ENCODE peak calls at places on chromosome 19, in ten cellular contexts. P, W, A, H, I, M, X, S, B and J are unnamed samples.

GRCh38 chr19:31625056-31625455 is 275.8 kb upstream of the TSHZ3 start:
- DNase-seq in P (no peak), W (no peak), A (no peak), H (no peak), I (no peak), M (no peak), X (no peak), S (no peak), B (no peak), J (no peak)

GRCh38 chr19:45103200-45103624 is 10.2 kb downstream of the PPP1R37 start:
- DNase-seq in P (no peak), W (peak; percentile 37), A (peak; percentile 58), H (peak; percentile 57), I (no peak), M (no peak), X (no peak), S (no peak), B (peak; percentile 21), J (peak; percentile 44)

GRCh38 chr19:57830071-57830602 is at the start of gene ZNF587B:
- DNase-seq in P (peak; percentile 62), W (peak; percentile 40), A (peak; percentile 97), H (peak; percentile 73), I (peak; percentile 78), M (peak; percentile 74), X (peak; percentile 42), S (no peak), B (peak; percentile 92), J (peak; percentile 57)

GRCh38 chr19:41616785-41617621 is 9.9 kb downstream of the CEACAM4 start:
- DNase-seq in P (peak; percentile 21), W (peak; percentile 9), A (peak; percentile 85), H (peak; percentile 4), I (no peak), M (peak; percentile 10), X (peak; percentile 25), S (no peak), B (peak; percentile 31), J (peak; percentile 3)

GRCh38 chr19:55676384-55676783 is 1.4 kb downstream of the EPN1 start:
- DNase-seq in P (peak; percentile 49), W (peak; percentile 21), A (no peak), H (no peak), I (no peak), M (peak; percentile 13), X (peak; percentile 11), S (peak; percentile 93), B (peak; percentile 27), J (peak; percentile 37)

GRCh38 chr19:12035220-12036172 is at the start of gene ZNF433:
- DNase-seq in P (peak; percentile 77), W (peak; percentile 80), A (peak; percentile 99), H (peak; percentile 82), I (peak; percentile 97), M (peak; percentile 71), X (peak; percentile 90), S (peak; percentile 94), B (peak; percentile 90), J (peak; percentile 75)

GRCh38 chr19:7519411-7520130 is 2.9 kb upstream of the MCOLN1 start:
- DNase-seq in P (no peak), W (no peak), A (no peak), H (no peak), I (no peak), M (no peak), X (no peak), S (no peak), B (no peak), J (no peak)

GRCh38 chr19:12886943-12887747 is at the start of gene KLF1:
- DNase-seq in P (no peak), W (no peak), A (no peak), H (no peak), I (no peak), M (no peak), X (no peak), S (no peak), B (no peak), J (no peak)

GRCh38 chr19:2166741-2167738 is 3.3 kb downstream of the DOT1L start:
- DNase-seq in P (peak; percentile 85), W (peak; percentile 79), A (peak; percentile 62), H (peak; percentile 68), I (peak; percentile 96), M (peak; percentile 67), X (peak; percentile 8), S (peak; percentile 89), B (peak; percentile 83), J (peak; percentile 85)

GRCh38 chr19:6273701-6274601 is 5.8 kb downstream of the MLLT1 start:
- DNase-seq in P (peak; percentile 96), W (peak; percentile 95), A (no peak), H (peak; percentile 96), I (peak; percentile 98), M (peak; percentile 88), X (peak; percentile 83), S (peak; percentile 86), B (peak; percentile 92), J (peak; percentile 96)

GRCh38 chr19:588093-588742 is 1.5 kb upstream of the HCN2 start:
- DNase-seq in P (peak; percentile 59), W (peak; percentile 82), A (peak; percentile 96), H (peak; percentile 86), I (no peak), M (peak; percentile 72), X (peak; percentile 75), S (no peak), B (peak; percentile 86), J (peak; percentile 69)
- TF ChIP-seq CTCF in P (peak; percentile 63), W (peak; percentile 75), A (peak; percentile 78), H (peak; percentile 74), I (no peak), M (peak; percentile 61), X (peak; percentile 44), S (peak; percentile 40), B (peak; percentile 72), J (peak; percentile 54)

DNA sequence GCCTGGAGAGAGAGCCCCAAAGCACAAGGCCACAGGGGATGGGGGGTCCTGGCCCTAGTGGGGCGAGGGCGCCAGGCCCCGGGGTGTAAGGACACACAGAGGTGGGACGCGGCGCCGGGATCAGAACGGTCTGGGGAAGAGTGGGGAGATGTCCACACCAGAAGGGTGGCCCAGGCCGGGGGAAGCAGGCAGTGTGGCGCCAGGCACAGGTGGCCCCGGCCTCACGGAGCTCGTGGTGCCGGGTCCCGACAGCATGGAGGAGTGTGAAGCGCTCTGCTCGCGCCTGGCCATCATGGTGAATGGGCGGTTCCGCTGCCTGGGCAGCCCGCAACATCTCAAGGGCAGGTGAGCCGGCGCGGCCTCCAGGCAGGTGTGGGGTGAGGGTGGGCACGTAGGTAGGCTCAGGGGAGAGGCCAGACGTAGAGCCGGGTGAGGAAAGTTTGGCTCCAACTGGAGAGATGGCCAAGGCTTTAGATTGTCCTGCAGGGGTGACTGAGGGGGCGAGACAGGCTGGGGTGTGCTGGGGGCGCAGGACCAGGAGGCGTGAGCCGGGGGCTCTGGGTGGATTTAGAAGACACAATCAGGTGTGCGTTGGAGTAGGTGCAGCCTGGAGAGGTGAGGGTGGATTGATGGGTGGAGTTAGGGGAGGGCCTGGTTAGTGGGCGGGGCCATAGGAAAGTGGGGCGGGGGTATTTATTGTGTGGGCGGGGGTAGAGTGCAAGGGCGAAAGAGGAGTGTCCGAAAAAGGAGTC is 2.9 kb upstream of the ARHGAP45 start:
- DNase-seq in P (no peak), W (no peak), A (peak; percentile 77), H (no peak), I (no peak), M (no peak), X (no peak), S (no peak), B (no peak), J (no peak)
- H3K4me3 ChIP-seq in P (no peak overlapping the region), W (no peak overlapping the region), A (no peak overlapping the region), H (no peak overlapping the region), I (no peak overlapping the region), M (no peak overlapping the region), X (no peak overlapping the region), S (no peak overlapping the region), B (no peak overlapping the region), J (no peak overlapping the region)

GRCh38 chr19:29699861-29700260 is 15.2 kb downstream of the C19orf12 start:
- DNase-seq in P (no peak), W (no peak), A (no peak), H (no peak), I (no peak), M (no peak), X (no peak), S (no peak), B (no peak), J (no peak)

GRCh38 chr19:29696045-29696682 is 18.9 kb downstream of the C19orf12 start:
- DNase-seq in P (no peak), W (no peak), A (no peak), H (no peak), I (no peak), M (no peak), X (no peak), S (no peak), B (no peak), J (no peak)

GRCh38 chr19:29694166-29694565 is 20.9 kb downstream of the C19orf12 start:
- DNase-seq in P (no peak), W (no peak), A (no peak), H (no peak), I (no peak), M (no peak), X (no peak), S (no peak), B (no peak), J (no peak)

GRCh38 chr19:29694669-29695627 is 20.1 kb downstream of the C19orf12 start:
- DNase-seq in P (peak; percentile 75), W (peak; percentile 79), A (peak; percentile 95), H (peak; percentile 76), I (peak; percentile 90), M (peak; percentile 70), X (peak; percentile 26), S (no peak), B (peak; percentile 84), J (peak; percentile 74)

DNA sequence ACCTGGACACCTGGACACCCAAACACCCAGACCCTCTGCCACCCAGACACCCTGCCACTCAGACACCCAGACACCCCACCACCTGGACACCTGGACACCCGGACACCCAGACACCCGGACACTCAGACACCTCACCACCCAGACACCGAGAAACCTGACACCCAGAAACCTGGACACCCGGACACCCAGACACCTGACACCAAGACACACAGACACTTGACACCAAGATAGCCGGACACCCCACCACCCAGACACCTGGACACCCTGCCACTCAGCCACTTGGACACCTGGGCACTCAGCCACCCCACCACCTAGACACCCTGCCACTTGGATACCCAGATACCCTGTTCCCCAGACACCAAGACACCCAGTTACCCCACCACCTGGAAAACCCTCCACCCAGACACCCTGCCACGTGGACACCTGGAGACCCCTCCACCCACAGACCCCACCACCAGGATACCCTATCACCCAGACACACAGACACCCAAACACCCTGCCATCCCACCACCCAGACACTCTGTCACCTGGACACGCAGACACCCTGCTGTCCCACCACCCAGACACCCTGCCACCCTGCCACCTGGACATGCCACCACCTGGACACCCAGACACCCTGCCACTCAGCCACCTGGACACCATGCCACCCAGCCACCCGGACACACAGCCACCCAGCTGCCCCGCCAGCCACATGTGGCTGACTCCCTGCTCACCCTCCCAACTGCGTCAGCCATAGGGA is 17.4 kb downstream of the C19orf12 start:
- DNase-seq in P (no peak), W (no peak), A (no peak), H (no peak), I (no peak), M (no peak), X (no peak), S (no peak), B (no peak), J (no peak)
- TF ChIP-seq CTCF in P (no peak), W (no peak), A (no peak), H (no peak), I (no peak), M (no peak), X (no peak), S (no peak), B (no peak), J (no peak)

DNA sequence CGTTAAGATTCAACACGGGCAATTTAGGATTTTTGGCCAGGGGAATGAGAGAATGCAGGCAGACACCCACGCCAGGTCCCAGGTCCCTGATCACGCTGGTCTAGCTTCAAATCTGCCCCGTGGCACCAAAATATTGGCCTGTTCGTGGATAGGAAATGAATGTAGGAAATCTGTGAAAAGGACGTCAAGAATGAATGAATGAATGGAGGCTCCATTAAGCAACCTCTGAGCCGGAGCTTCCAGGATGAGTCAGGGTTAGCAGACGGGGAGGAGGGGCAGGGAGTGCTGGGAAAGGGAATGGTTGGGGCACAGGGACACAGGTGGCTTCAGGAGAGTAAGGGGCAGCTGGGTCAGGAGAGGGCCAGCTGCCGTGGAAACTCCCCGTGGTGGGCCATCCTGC is 4.2 kb downstream of the SULT2B1 start:
- DNase-seq in P (peak; percentile 59), W (peak; percentile 52), A (peak; percentile 84), H (peak; percentile 75), I (no peak), M (peak; percentile 69), X (peak; percentile 60), S (no peak), B (peak; percentile 60), J (peak; percentile 71)
- H3K4me3 ChIP-seq in P (no peak overlapping the region), W (no peak overlapping the region), A (no peak overlapping the region), H (no peak overlapping the region), I (no peak overlapping the region), M (no peak overlapping the region), X (no peak overlapping the region), S (no peak overlapping the region), B (no peak overlapping the region), J (no peak overlapping the region)